ENCODE peak calls at places on chromosome 3, in five cellular contexts. E, U, S, D and G are unnamed samples.

GRCh38 chr3:78177780-78178179 is 1137.9 kb downstream of the ROBO2 start:
- DNase-seq in E (no peak), S (no peak), D (no peak), U (no peak), G (no peak)

GRCh38 chr3:150970665-150971327 is 1.7 kb downstream of the CLRN1 start:
- DNase-seq in S (peak), D (peak), E (peak), U (no peak), G (no peak)

GRCh38 chr3:196268270-196269163 is 19.0 kb downstream of the PCYT1A start:
- DNase-seq in S (peak), U (no peak), D (peak), E (no peak), G (no peak)

GRCh38 chr3:47001731-47002489 is 22.4 kb downstream of the NBEAL2 start:
- DNase-seq in U (no peak), E (no peak), D (no peak), S (no peak), G (no peak)

GRCh38 chr3:6025032-6025431 is 835.9 kb upstream of the GRM7 start:
- DNase-seq in E (no peak), S (no peak), U (no peak), D (no peak), G (no peak)

GRCh38 chr3:128787256-128788253 is 61.6 kb downstream of the RAB7A start:
- DNase-seq in D (peak), E (no peak), S (peak), U (no peak), G (no peak)

GRCh38 chr3:13798401-13798800 is 81.5 kb downstream of the WNT7A start:
- DNase-seq in D (no peak), S (no peak), E (no peak), U (no peak), G (no peak)

GRCh38 chr3:122091602-122092006 is 36.4 kb downstream of the CD86 start:
- DNase-seq in E (no peak), D (no peak), S (no peak), U (no peak), G (no peak)

GRCh38 chr3:128845119-128845518 is 34.3 kb upstream of the ACAD9 start:
- DNase-seq in E (no peak), D (no peak), U (no peak), S (no peak), G (no peak)

GRCh38 chr3:144162042-144162441 is 190.4 kb downstream of the DIPK2A start:
- DNase-seq in S (peak), E (peak), D (no peak), U (no peak), G (no peak)

GRCh38 chr3:53375019-53375418 is 27.7 kb upstream of the DCP1A start:
- DNase-seq in D (peak), U (peak), S (peak), E (no peak), G (peak)

GRCh38 chr3:121274411-121274810 is 271.4 kb downstream of the POLQ start:
- DNase-seq in E (no peak), D (no peak), U (no peak), S (no peak), G (peak)

GRCh38 chr3:183830187-183830586 is 4.8 kb upstream of the MAP6D1 start:
- DNase-seq in E (no peak), D (no peak), U (no peak), S (no peak), G (no peak)

GRCh38 chr3:172760406-172760805 is 9.9 kb downstream of the ECT2 start:
- DNase-seq in U (no peak), E (no peak), D (no peak), S (peak), G (no peak)

GRCh38 chr3:49747792-49748480 is 24.2 kb upstream of the GMPPB start:
- DNase-seq in S (peak), U (no peak), E (no peak), D (peak), G (no peak)

GRCh38 chr3:122004123-122004522 is 17.9 kb downstream of the ILDR1 start:
- DNase-seq in U (no peak), E (no peak), D (no peak), S (no peak), G (no peak)

GRCh38 chr3:137202941-137203340 is 245.2 kb downstream of the IL20RB start:
- DNase-seq in U (no peak), E (no peak), D (no peak), S (no peak), G (peak)

GRCh38 chr3:45105855-45106655 is 40.1 kb downstream of the CDCP1 start:
- DNase-seq in U (no peak), E (peak), S (peak), D (peak), G (no peak)

GRCh38 chr3:72347819-72348319 is 500.4 kb downstream of the SHQ1 start:
- DNase-seq in S (peak), U (no peak), D (peak), E (peak), G (peak)

GRCh38 chr3:39269528-39269927 is 10.3 kb downstream of the CX3CR1 start:
- DNase-seq in U (no peak), E (no peak), D (no peak), S (no peak), G (no peak)

GRCh38 chr3:59432676-59433075 is 382.9 kb upstream of the CFAP20DC start:
- DNase-seq in U (no peak), D (no peak), E (no peak), S (no peak), G (no peak)

GRCh38 chr3:171991166-171991565 is 48.2 kb upstream of the FNDC3B start:
- DNase-seq in S (no peak), E (no peak), U (no peak), D (no peak), G (no peak)

GRCh38 chr3:60839242-60839641 is 412.0 kb downstream of the FHIT start:
- DNase-seq in D (no peak), U (peak), S (peak), E (no peak), G (no peak)

GRCh38 chr3:143529778-143530177 is 318.5 kb downstream of the SLC9A9 start:
- DNase-seq in U (no peak), E (no peak), D (no peak), S (no peak), G (no peak)

GRCh38 chr3:141047168-141047567 is 4.0 kb upstream of the SPSB4 start:
- DNase-seq in E (no peak), U (no peak), D (no peak), S (no peak), G (no peak)

GRCh38 chr3:97821413-97821809 is 400 bp upstream of the CRYBG3 start:
- DNase-seq in D (peak), E (no peak), U (no peak), S (no peak), G (peak)

GRCh38 chr3:27423463-27423862 is 54.3 kb upstream of the NEK10 start:
- DNase-seq in S (peak), U (no peak), D (no peak), E (peak), G (no peak)

GRCh38 chr3:28349397-28350000 is 875 bp upstream of the AZI2 start:
- DNase-seq in D (no peak), U (no peak), S (no peak), E (no peak), G (peak)

GRCh38 chr3:152717252-152717651 is 117.7 kb upstream of the P2RY1 start:
- DNase-seq in U (no peak), D (no peak), S (no peak), E (no peak), G (no peak)

GRCh38 chr3:107598926-107599754 is 76.4 kb downstream of the BBX start:
- DNase-seq in D (no peak), E (no peak), U (no peak), S (peak), G (peak)

GRCh38 chr3:144119611-144120010 is 148.0 kb downstream of the DIPK2A start:
- DNase-seq in U (no peak), S (no peak), E (no peak), D (no peak), G (no peak)

GRCh38 chr3:79167651-79168416 is 600.0 kb downstream of the ROBO1 start:
- DNase-seq in D (peak), E (peak), S (peak), U (no peak), G (no peak)

GRCh38 chr3:43212914-43213611 is 73.3 kb upstream of the SNRK start:
- DNase-seq in S (no peak), U (no peak), D (no peak), E (no peak), G (no peak)

GRCh38 chr3:52359116-52359855 is 43.2 kb downstream of the DNAH1 start:
- DNase-seq in S (no peak), U (no peak), E (no peak), D (no peak), G (peak)

GRCh38 chr3:113783980-113784379 is 37.1 kb downstream of the ATP6V1A start:
- DNase-seq in D (no peak), S (no peak), U (no peak), E (no peak), G (no peak)
- H3K4me3 ChIP-seq in D (no peak), S (no peak), U (no peak), E (no peak), G (no peak)

GRCh38 chr3:185813205-185813604 is 11.6 kb downstream of the IGF2BP2 start:
- DNase-seq in U (no peak), E (no peak), S (peak), D (no peak), G (no peak)
- H3K4me3 ChIP-seq in U (no peak), E (no peak), S (peak), D (no peak), G (no peak)

GRCh38 chr3:165837058-165837525 is at the start of gene BCHE:
- DNase-seq in S (peak), U (peak), D (no peak), E (peak), G (peak)
- H3K4me3 ChIP-seq in S (peak), U (no peak), D (no peak), E (peak), G (peak)

GRCh38 chr3:23341147-23341838 is 138.2 kb downstream of the UBE2E2 start:
- DNase-seq in S (no peak), U (no peak), D (no peak), E (no peak), G (no peak)
- H3K4me3 ChIP-seq in S (no peak), U (no peak), D (no peak), E (no peak), G (no peak)